ENCODE peak calls at places on chromosomes 2 and 18, in nine cellular contexts. X is activated CD4-positive, alpha-beta T cell treated with anti-CD3 and anti-CD28 coated beads, Interleukin-2, amount 10 ng/mL, durations not matched to agents 7 days and 5 days; U is Calu3; P is nephron progenitor cell; J is GM12865; T is stimulated activated CD8-positive, alpha-beta memory T cell treated with anti-CD3 and anti-CD28 coated beads, Interleukin-12 subunit alpha, Interleukin-12 subunit beta, amount 100 ng/mL, for 4 hours; B is NCI-H1417; R is body of pancreas; G is fibroblast of lung. F is an unnamed sample.

GRCh38 chr18:45954070-45954712 is 12.9 kb downstream of the EPG5 start:
- DNase-seq in X (no peak), P (no peak), G (peak), J (no peak), B (no peak), T (no peak), R (no peak), U (no peak), F (no peak)

GRCh38 chr2:208210688-208211451 is 21.0 kb upstream of the C2orf80 start:
- DNase-seq in G (no peak), T (no peak), R (no peak), B (no peak), U (no peak), X (no peak), J (no peak), P (no peak), F (no peak)

GRCh38 chr2:136530154-136530553 is 235.2 kb upstream of the THSD7B start:
- DNase-seq in T (no peak), R (no peak), X (no peak), U (no peak), J (no peak), G (no peak), P (no peak), B (no peak), F (no peak)

GRCh38 chr18:57819671-57820460 is 16.8 kb upstream of the ATP8B1 start:
- DNase-seq in G (peak), J (peak), U (peak), P (no peak), X (no peak), T (no peak), B (peak), R (peak), F (no peak)

GRCh38 chr2:101305492-101306123 is 2.9 kb downstream of the RNF149 start:
- DNase-seq in P (no peak), T (no peak), G (peak), U (no peak), X (no peak), J (no peak), R (no peak), B (no peak), F (no peak)

GRCh38 chr2:148020358-148021058 is at the start of gene ORC4:
- DNase-seq in P (peak), R (peak), B (peak), T (peak), G (peak), U (peak), J (peak), X (peak), F (peak)

GRCh38 chr2:201735486-201735885 is 37.0 kb upstream of the MPP4 start:
- DNase-seq in G (no peak), X (no peak), T (no peak), B (no peak), R (no peak), P (no peak), U (no peak), J (no peak), F (no peak)

GRCh38 chr18:44733069-44733753 is 52.5 kb downstream of the SETBP1 start:
- DNase-seq in X (peak), R (no peak), U (no peak), G (peak), P (no peak), T (no peak), J (no peak), B (no peak), F (peak)

GRCh38 chr2:113675885-113676284 is 48.8 kb downstream of the RABL2A start:
- DNase-seq in J (no peak), R (no peak), U (no peak), T (no peak), B (no peak), G (no peak), P (no peak), X (no peak), F (no peak)

GRCh38 chr18:26480897-26481795 is 67.2 kb downstream of the KCTD1 start:
- DNase-seq in P (no peak), B (no peak), J (no peak), R (no peak), T (no peak), X (no peak), U (peak), G (peak), F (peak)

GRCh38 chr2:68295523-68295922 is 24.2 kb downstream of the CNRIP1 start:
- DNase-seq in X (no peak), J (peak), G (no peak), R (no peak), B (no peak), U (no peak), P (no peak), T (no peak), F (no peak)

GRCh38 chr18:464311-464659 is 36.2 kb downstream of the COLEC12 start:
- DNase-seq in P (no peak), T (no peak), X (no peak), U (no peak), J (no peak), R (no peak), G (no peak), B (no peak), F (no peak)

GRCh38 chr2:62424899-62425298 is 81.1 kb downstream of the TMEM17 start:
- DNase-seq in R (no peak), X (no peak), G (no peak), B (no peak), P (no peak), U (no peak), J (no peak), T (no peak), F (no peak)

GRCh38 chr2:168997794-168998193 is 33.3 kb downstream of the ABCB11 start:
- DNase-seq in X (no peak), G (peak), R (no peak), U (no peak), J (no peak), T (no peak), P (no peak), B (no peak), F (no peak)

GRCh38 chr2:58448065-58448507 is 207.0 kb upstream of the FANCL start:
- DNase-seq in P (peak), R (peak), T (no peak), J (peak), X (peak), B (peak), G (peak), U (peak), F (peak)

GRCh38 chr2:239958366-239958765 is 66.8 kb downstream of the NDUFA10 start:
- DNase-seq in R (no peak), P (no peak), J (no peak), X (no peak), T (no peak), B (peak), G (no peak), U (no peak), F (no peak)

GRCh38 chr2:36770542-36771287 is 74.2 kb downstream of the VIT start:
- DNase-seq in T (no peak), U (peak), X (peak), J (peak), B (peak), G (peak), P (peak), R (no peak), F (peak)